ENCODE peak calls at places on chromosomes 11 and 22, in six cellular contexts. H is stimulated activated CD4-positive, alpha-beta T cell treated with anti-CD3 and anti-CD28 coated beads, Interleukin-4, amount 100 ng/mL, for 1 hour; E is HEK293T; J is iris pigment epithelial cell; N is ELR; F is CD4-positive, alpha-beta T cell. T is an unnamed sample.

GRCh38 chr11:46252373-46252914 is 25.0 kb upstream of the CREB3L1 start:
- DNase-seq in H (no peak), E (no peak), J (peak), N (no peak), F (no peak), T (no peak)

GRCh38 chr22:40401981-40402406 is 31.6 kb downstream of the SGSM3 start:
- DNase-seq in H (no peak), E (no peak), J (no peak), N (no peak), F (no peak), T (no peak)

GRCh38 chr11:112962854-112963367 is 1.7 kb downstream of the NCAM1 start:
- DNase-seq in H (no peak), E (peak), J (peak), N (no peak), F (no peak), T (peak)

GRCh38 chr22:50277761-50278160 is 7.6 kb upstream of the MAPK11 start:
- DNase-seq in H (no peak), E (no peak), J (no peak), N (no peak), F (no peak), T (no peak)

GRCh38 chr11:2409701-2410468 is 9.3 kb downstream of the TSSC4 start:
- DNase-seq in H (no peak), E (no peak), J (no peak), N (no peak), F (no peak), T (no peak)

GRCh38 chr11:72330131-72330727 is 86.3 kb upstream of the PHOX2A start:
- DNase-seq in H (no peak), E (no peak), J (no peak), N (no peak), F (no peak), T (no peak)

GRCh38 chr22:38907767-38908166 is 35.8 kb upstream of the CBX6 start:
- DNase-seq in H (no peak), E (no peak), J (no peak), N (no peak), F (no peak), T (no peak)

GRCh38 chr11:1153951-1154487 is 3.7 kb upstream of the MUC5AC start:
- DNase-seq in H (no peak), E (no peak), J (peak), N (peak), F (no peak), T (peak)

GRCh38 chr22:29751139-29751538 is 15.7 kb downstream of the ZMAT5 start:
- DNase-seq in H (no peak), E (no peak), J (peak), N (peak), F (no peak), T (no peak)

GRCh38 chr11:117823294-117823940 is 1.1 kb downstream of the FXYD2 start:
- DNase-seq in H (no peak), E (no peak), J (no peak), N (peak), F (no peak), T (peak)

GRCh38 chr11:68214173-68215086 is 1.3 kb upstream of the KMT5B start:
- DNase-seq in H (no peak), E (peak), J (no peak), N (peak), F (no peak), T (peak)

GRCh38 chr11:129148487-129148886 is 43.6 kb downstream of the ARHGAP32 start:
- DNase-seq in H (no peak), E (no peak), J (no peak), N (no peak), F (no peak), T (peak)